ENCODE peak calls at places on chromosomes 6 and 20, in eight cellular contexts. B, F, X, K, C, N, G and M are unnamed samples.

GRCh38 chr20:48668451-48668946 is 159.3 kb downstream of the PREX1 start:
- DNase-seq in B (peak; percentile 71), F (no peak), X (no peak), K (peak; percentile 51), C (no peak), N (no peak), G (no peak), M (no peak)

GRCh38 chr6:47134476-47135189 is 92.5 kb upstream of the ADGRF1 start:
- DNase-seq in B (no peak), F (no peak), X (peak; percentile 94), K (no peak), C (no peak), N (peak; percentile 52), G (peak; percentile 94), M (no peak)

GRCh38 chr6:21987501-21987957 is 309.3 kb downstream of the PRL start:
- DNase-seq in B (no peak), F (peak; percentile 51), X (peak; percentile 78), K (no peak), C (no peak), N (peak; percentile 87), G (peak; percentile 87), M (no peak)

GRCh38 chr6:21479140-21479539 is 114.4 kb upstream of the SOX4 start:
- DNase-seq in B (no peak), F (no peak), X (no peak), K (no peak), C (no peak), N (no peak), G (peak; percentile 2), M (no peak)

GRCh38 chr6:122956376-122956775 is 39.7 kb upstream of the CLVS2 start:
- DNase-seq in B (no peak), F (no peak), X (no peak), K (no peak), C (no peak), N (no peak), G (no peak), M (no peak)

GRCh38 chr6:106563614-106564013 is 65.7 kb downstream of the RTN4IP1 start:
- DNase-seq in B (no peak), F (no peak), X (no peak), K (no peak), C (no peak), N (no peak), G (no peak), M (no peak)

GRCh38 chr6:125102411-125102810 is 51.2 kb upstream of the TPD52L1 start:
- DNase-seq in B (no peak), F (no peak), X (no peak), K (no peak), C (no peak), N (no peak), G (no peak), M (no peak)

GRCh38 chr6:135576055-135576454 is 78.5 kb upstream of the AHI1 start:
- DNase-seq in B (no peak), F (no peak), X (no peak), K (peak; percentile 35), C (no peak), N (no peak), G (no peak), M (no peak)

GRCh38 chr6:85754894-85755293 is 112.2 kb upstream of the SYNCRIP start:
- DNase-seq in B (no peak), F (no peak), X (no peak), K (no peak), C (no peak), N (no peak), G (no peak), M (no peak)

GRCh38 chr6:109458774-109459531 is 3.4 kb upstream of the MICAL1 start:
- DNase-seq in B (no peak), F (no peak), X (no peak), K (no peak), C (no peak), N (no peak), G (no peak), M (peak; percentile 29)